ENCODE peak calls at places on chromosomes 5 and 9, in nine cellular contexts. E is GM13976; C is NCI-H748 treated with DMSO at 0.1 percent for 48 hours; X is WTC11; T is activated CD4-positive, alpha-beta T cell treated with anti-CD3 and anti-CD28 coated beads, Interleukin-2, amount 10 ng/mL, durations not matched to agents 24 days and 14 days; F is esophagus squamous epithelium; U is iPS DF 19.7; N is HTR-8/SVneo; V is sciatic nerve. A is an unnamed sample.

GRCh38 chr9:41229408-41230401 is 40.6 kb upstream of the ZNG1F start:
- DNase-seq in X (peak; percentile 14), N (peak; percentile 5), F (no peak), C (no peak), U (no peak), V (peak; percentile 62), E (peak; percentile 46), T (peak; percentile 62), A (no peak)

GRCh38 chr5:146731909-146732659 is 146.5 kb downstream of the PPP2R2B start:
- DNase-seq in V (no peak), U (peak; percentile 28), N (peak; percentile 62), T (no peak), F (no peak), E (no peak), X (no peak), C (no peak), A (no peak)

GRCh38 chr5:1343931-1344901 is 683 bp downstream of the CLPTM1L start:
- DNase-seq in C (peak; percentile 30), U (no peak), V (no peak), N (no peak), E (no peak), T (peak; percentile 75), F (no peak), X (peak; percentile 31), A (peak; percentile 54)

GRCh38 chr5:79021753-79022152 is 36.6 kb upstream of the ARSB start:
- DNase-seq in V (no peak), E (no peak), U (no peak), C (no peak), F (no peak), X (no peak), T (no peak), N (no peak), A (no peak)

GRCh38 chr5:127700237-127700766 is 2.9 kb upstream of the CCDC192 start:
- DNase-seq in F (no peak), T (no peak), N (no peak), X (no peak), U (no peak), C (no peak), V (no peak), E (no peak), A (no peak)

GRCh38 chr9:135065804-135066203 is 21.7 kb upstream of the OLFM1 start:
- DNase-seq in E (no peak), X (no peak), T (no peak), C (no peak), N (no peak), F (no peak), U (no peak), V (no peak), A (no peak)

GRCh38 chr9:7009065-7009464 is 251.3 kb downstream of the KDM4C start:
- DNase-seq in E (no peak), X (no peak), F (no peak), T (no peak), U (no peak), V (no peak), N (no peak), C (no peak), A (no peak)

GRCh38 chr9:130239741-130240241 is 25.8 kb upstream of the HMCN2 start:
- DNase-seq in U (no peak), C (no peak), V (no peak), X (no peak), N (no peak), E (peak; percentile 65), T (peak; percentile 66), F (no peak), A (no peak)

GRCh38 chr5:150295172-150295611 is 5.6 kb upstream of the CAMK2A start:
- DNase-seq in T (no peak), F (no peak), U (no peak), E (no peak), X (no peak), N (peak; percentile 71), C (no peak), V (peak; percentile 76), A (no peak)

GRCh38 chr9:16085167-16085718 is 532.4 kb downstream of the CCDC171 start:
- DNase-seq in E (no peak), V (no peak), X (no peak), F (no peak), U (no peak), N (no peak), C (no peak), T (no peak), A (no peak)

A was measured in H1.